ENCODE peak calls at places on chromosomes 16 and 17, in eight cellular contexts. One of them, this sample, is unnamed.

GRCh38 chr17:46167267-46167666 is 26.0 kb downstream of the KANSL1 start:
- DNase-seq in cardiac fibroblast: no peak
- DNase-seq in AG10803: no peak
- DNase-seq in aorta: no peak
- DNase-seq in HAP-1: no peak
- DNase-seq in cardiac muscle cell: peak
- DNase-seq in CD8-positive, alpha-beta T cell: no peak
- DNase-seq in body of pancreas: no peak
- DNase-seq in this sample: no peak

GRCh38 chr16:59210955-59211541 is 476.9 kb upstream of the GOT2 start:
- DNase-seq in cardiac fibroblast: peak
- DNase-seq in AG10803: peak
- DNase-seq in aorta: no peak
- DNase-seq in HAP-1: peak
- DNase-seq in cardiac muscle cell: peak
- DNase-seq in CD8-positive, alpha-beta T cell: no peak
- DNase-seq in body of pancreas: peak
- DNase-seq in this sample: peak

GRCh38 chr17:44758414-44759095 is at the start of gene ADAM11:
- DNase-seq in cardiac fibroblast: no peak
- DNase-seq in AG10803: no peak
- DNase-seq in aorta: peak
- DNase-seq in HAP-1: peak
- DNase-seq in cardiac muscle cell: no peak
- DNase-seq in CD8-positive, alpha-beta T cell: peak
- DNase-seq in body of pancreas: no peak
- DNase-seq in this sample: no peak

GRCh38 chr17:79160980-79161621 is 86.5 kb downstream of the ENGASE start:
- DNase-seq in cardiac fibroblast: peak
- DNase-seq in AG10803: no peak
- DNase-seq in aorta: no peak
- DNase-seq in HAP-1: no peak
- DNase-seq in cardiac muscle cell: peak
- DNase-seq in CD8-positive, alpha-beta T cell: peak
- DNase-seq in body of pancreas: no peak
- DNase-seq in this sample: no peak

GRCh38 chr16:30985401-30986128 is 558 bp downstream of the HSD3B7 start:
- DNase-seq in cardiac fibroblast: no peak
- DNase-seq in AG10803: peak
- DNase-seq in aorta: peak
- DNase-seq in HAP-1: no peak
- DNase-seq in cardiac muscle cell: no peak
- DNase-seq in CD8-positive, alpha-beta T cell: no peak
- DNase-seq in body of pancreas: peak
- DNase-seq in this sample: no peak

GRCh38 chr17:65099941-65100315 is 37.2 kb upstream of the RGS9 start:
- DNase-seq in cardiac fibroblast: peak
- DNase-seq in AG10803: peak
- DNase-seq in aorta: peak
- DNase-seq in HAP-1: no peak
- DNase-seq in cardiac muscle cell: peak
- DNase-seq in CD8-positive, alpha-beta T cell: peak
- DNase-seq in body of pancreas: peak
- DNase-seq in this sample: no peak

GRCh38 chr16:16010194-16010593 is 60.8 kb downstream of the ABCC1 start:
- DNase-seq in cardiac fibroblast: no peak
- DNase-seq in AG10803: no peak
- DNase-seq in aorta: no peak
- DNase-seq in HAP-1: no peak
- DNase-seq in cardiac muscle cell: no peak
- DNase-seq in CD8-positive, alpha-beta T cell: no peak
- DNase-seq in body of pancreas: no peak
- DNase-seq in this sample: no peak

GRCh38 chr17:39165178-39165843 is 650 bp downstream of the ARL5C start:
- DNase-seq in cardiac fibroblast: no peak
- DNase-seq in AG10803: no peak
- DNase-seq in aorta: no peak
- DNase-seq in HAP-1: no peak
- DNase-seq in cardiac muscle cell: no peak
- DNase-seq in CD8-positive, alpha-beta T cell: no peak
- DNase-seq in body of pancreas: peak
- DNase-seq in this sample: no peak

GRCh38 chr17:59406808-59407381 is 75.4 kb downstream of the YPEL2 start:
- DNase-seq in cardiac fibroblast: peak
- DNase-seq in AG10803: peak
- DNase-seq in aorta: no peak
- DNase-seq in HAP-1: no peak
- DNase-seq in cardiac muscle cell: peak
- DNase-seq in CD8-positive, alpha-beta T cell: no peak
- DNase-seq in body of pancreas: peak
- DNase-seq in this sample: peak

GRCh38 chr17:30361766-30362279 is 16.9 kb upstream of the CPD start:
- DNase-seq in cardiac fibroblast: no peak
- DNase-seq in AG10803: no peak
- DNase-seq in aorta: no peak
- DNase-seq in HAP-1: no peak
- DNase-seq in cardiac muscle cell: no peak
- DNase-seq in CD8-positive, alpha-beta T cell: no peak
- DNase-seq in body of pancreas: no peak
- DNase-seq in this sample: no peak

GRCh38 chr16:67683767-67684166 is 17.2 kb downstream of the C16orf86 start:
- DNase-seq in cardiac fibroblast: no peak
- DNase-seq in AG10803: no peak
- DNase-seq in aorta: no peak
- DNase-seq in HAP-1: no peak
- DNase-seq in cardiac muscle cell: no peak
- DNase-seq in CD8-positive, alpha-beta T cell: no peak
- DNase-seq in body of pancreas: no peak
- DNase-seq in this sample: no peak

GRCh38 chr16:629289-630023 is 1.3 kb upstream of the WFIKKN1 start:
- DNase-seq in cardiac fibroblast: no peak
- DNase-seq in AG10803: no peak
- DNase-seq in aorta: no peak
- DNase-seq in HAP-1: no peak
- DNase-seq in cardiac muscle cell: no peak
- DNase-seq in CD8-positive, alpha-beta T cell: no peak
- DNase-seq in body of pancreas: no peak
- DNase-seq in this sample: no peak

GRCh38 chr17:58329035-58329807 is 626 bp upstream of the TSPOAP1 start:
- DNase-seq in cardiac fibroblast: no peak
- DNase-seq in AG10803: no peak
- DNase-seq in aorta: peak
- DNase-seq in HAP-1: peak
- DNase-seq in cardiac muscle cell: no peak
- DNase-seq in CD8-positive, alpha-beta T cell: peak
- DNase-seq in body of pancreas: peak
- DNase-seq in this sample: no peak

GRCh38 chr17:14886200-14886739 is 378.9 kb downstream of the PMP22 start:
- DNase-seq in cardiac fibroblast: peak
- DNase-seq in AG10803: peak
- DNase-seq in aorta: no peak
- DNase-seq in HAP-1: no peak
- DNase-seq in cardiac muscle cell: no peak
- DNase-seq in CD8-positive, alpha-beta T cell: no peak
- DNase-seq in body of pancreas: no peak
- DNase-seq in this sample: no peak

GRCh38 chr17:19996502-19996901 is 12.7 kb upstream of the SPECC1 start:
- DNase-seq in cardiac fibroblast: no peak
- DNase-seq in AG10803: no peak
- DNase-seq in aorta: no peak
- DNase-seq in HAP-1: peak
- DNase-seq in cardiac muscle cell: peak
- DNase-seq in CD8-positive, alpha-beta T cell: no peak
- DNase-seq in body of pancreas: no peak
- DNase-seq in this sample: no peak

GRCh38 chr16:87636741-87637140 is 34.4 kb downstream of the JPH3 start:
- DNase-seq in cardiac fibroblast: no peak
- DNase-seq in AG10803: no peak
- DNase-seq in aorta: no peak
- DNase-seq in HAP-1: no peak
- DNase-seq in cardiac muscle cell: no peak
- DNase-seq in CD8-positive, alpha-beta T cell: no peak
- DNase-seq in body of pancreas: no peak
- DNase-seq in this sample: no peak

GRCh38 chr16:15958703-15959348 is 9.4 kb downstream of the ABCC1 start:
- DNase-seq in cardiac fibroblast: no peak
- DNase-seq in AG10803: no peak
- DNase-seq in aorta: peak
- DNase-seq in HAP-1: no peak
- DNase-seq in cardiac muscle cell: no peak
- DNase-seq in CD8-positive, alpha-beta T cell: peak
- DNase-seq in body of pancreas: no peak
- DNase-seq in this sample: no peak

GRCh38 chr17:78883533-78884131 is 19.4 kb downstream of the CEP295NL start:
- DNase-seq in cardiac fibroblast: peak
- DNase-seq in AG10803: peak
- DNase-seq in aorta: peak
- DNase-seq in HAP-1: peak
- DNase-seq in cardiac muscle cell: peak
- DNase-seq in CD8-positive, alpha-beta T cell: no peak
- DNase-seq in body of pancreas: peak
- DNase-seq in this sample: peak

GRCh38 chr17:7841309-7841621 is 7.2 kb downstream of the KDM6B start:
- DNase-seq in cardiac fibroblast: no peak
- DNase-seq in AG10803: no peak
- DNase-seq in aorta: no peak
- DNase-seq in HAP-1: no peak
- DNase-seq in cardiac muscle cell: no peak
- DNase-seq in CD8-positive, alpha-beta T cell: no peak
- DNase-seq in body of pancreas: no peak
- DNase-seq in this sample: no peak

GRCh38 chr16:88882358-88883030 is 16.0 kb upstream of the PABPN1L start:
- DNase-seq in cardiac fibroblast: no peak
- DNase-seq in AG10803: no peak
- DNase-seq in aorta: no peak
- DNase-seq in HAP-1: peak
- DNase-seq in cardiac muscle cell: no peak
- DNase-seq in CD8-positive, alpha-beta T cell: no peak
- DNase-seq in body of pancreas: peak
- DNase-seq in this sample: no peak

GRCh38 chr16:86176462-86176861 is 277.5 kb downstream of the IRF8 start:
- DNase-seq in cardiac fibroblast: no peak
- DNase-seq in AG10803: no peak
- DNase-seq in aorta: no peak
- DNase-seq in HAP-1: no peak
- DNase-seq in cardiac muscle cell: no peak
- DNase-seq in CD8-positive, alpha-beta T cell: no peak
- DNase-seq in body of pancreas: no peak
- DNase-seq in this sample: no peak

GRCh38 chr17:3798273-3799180 is 2.5 kb downstream of the ITGAE start:
- DNase-seq in cardiac fibroblast: peak
- DNase-seq in AG10803: no peak
- DNase-seq in aorta: peak
- DNase-seq in HAP-1: no peak
- DNase-seq in cardiac muscle cell: peak
- DNase-seq in CD8-positive, alpha-beta T cell: no peak
- DNase-seq in body of pancreas: no peak
- DNase-seq in this sample: no peak

GRCh38 chr17:6752068-6752909 is 3.6 kb upstream of the XAF1 start:
- DNase-seq in cardiac fibroblast: peak
- DNase-seq in AG10803: peak
- DNase-seq in aorta: no peak
- DNase-seq in HAP-1: no peak
- DNase-seq in cardiac muscle cell: peak
- DNase-seq in CD8-positive, alpha-beta T cell: no peak
- DNase-seq in body of pancreas: peak
- DNase-seq in this sample: peak
- H3K4me3 ChIP-seq in cardiac fibroblast: no peak
- H3K4me3 ChIP-seq in AG10803: peak
- H3K4me3 ChIP-seq in aorta: no peak
- H3K4me3 ChIP-seq in HAP-1: no peak
- H3K4me3 ChIP-seq in cardiac muscle cell: no peak
- H3K4me3 ChIP-seq in CD8-positive, alpha-beta T cell: no peak
- H3K4me3 ChIP-seq in body of pancreas: no peak
- H3K4me3 ChIP-seq in this sample: no peak

DNA sequence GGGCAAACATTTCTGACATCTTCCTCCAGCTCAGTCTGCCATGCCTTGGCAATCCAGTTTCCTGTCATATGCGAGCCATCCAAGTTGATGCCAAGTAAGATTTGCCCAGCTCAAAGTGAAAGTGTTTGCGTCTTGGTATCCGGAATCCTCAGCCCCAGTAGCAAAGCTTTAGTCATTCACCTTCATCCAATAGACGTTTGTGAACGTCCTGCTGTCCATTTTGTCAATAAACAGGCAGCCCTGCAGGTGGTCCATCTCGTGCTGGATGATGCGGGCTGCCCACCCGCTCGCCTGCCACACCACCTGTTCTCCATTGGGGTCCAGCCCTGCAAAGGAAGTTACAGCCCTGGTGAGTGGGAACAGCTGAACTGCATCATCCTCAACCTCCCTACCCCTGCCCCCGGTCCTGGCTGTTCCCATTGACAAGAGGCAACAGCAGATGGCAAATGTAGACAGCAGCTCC is 1.5 kb downstream of the PDF start:
- DNase-seq in cardiac fibroblast: no peak
- DNase-seq in AG10803: peak
- DNase-seq in aorta: peak
- DNase-seq in HAP-1: no peak
- DNase-seq in cardiac muscle cell: no peak
- DNase-seq in CD8-positive, alpha-beta T cell: no peak
- DNase-seq in body of pancreas: no peak
- DNase-seq in this sample: peak
- H3K4me3 ChIP-seq in cardiac fibroblast: no peak
- H3K4me3 ChIP-seq in AG10803: peak
- H3K4me3 ChIP-seq in aorta: no peak
- H3K4me3 ChIP-seq in HAP-1: peak
- H3K4me3 ChIP-seq in cardiac muscle cell: no peak
- H3K4me3 ChIP-seq in CD8-positive, alpha-beta T cell: peak
- H3K4me3 ChIP-seq in body of pancreas: no peak
- H3K4me3 ChIP-seq in this sample: peak

GRCh38 chr17:31561469-31562412 is 170.3 kb downstream of the RAB11FIP4 start:
- DNase-seq in cardiac fibroblast: peak
- DNase-seq in AG10803: peak
- DNase-seq in aorta: no peak
- DNase-seq in HAP-1: no peak
- DNase-seq in cardiac muscle cell: no peak
- DNase-seq in CD8-positive, alpha-beta T cell: no peak
- DNase-seq in body of pancreas: no peak
- DNase-seq in this sample: no peak
- H3K4me3 ChIP-seq in cardiac fibroblast: peak
- H3K4me3 ChIP-seq in AG10803: peak
- H3K4me3 ChIP-seq in aorta: peak
- H3K4me3 ChIP-seq in HAP-1: no peak
- H3K4me3 ChIP-seq in cardiac muscle cell: no peak
- H3K4me3 ChIP-seq in CD8-positive, alpha-beta T cell: no peak
- H3K4me3 ChIP-seq in body of pancreas: no peak
- H3K4me3 ChIP-seq in this sample: peak

DNA sequence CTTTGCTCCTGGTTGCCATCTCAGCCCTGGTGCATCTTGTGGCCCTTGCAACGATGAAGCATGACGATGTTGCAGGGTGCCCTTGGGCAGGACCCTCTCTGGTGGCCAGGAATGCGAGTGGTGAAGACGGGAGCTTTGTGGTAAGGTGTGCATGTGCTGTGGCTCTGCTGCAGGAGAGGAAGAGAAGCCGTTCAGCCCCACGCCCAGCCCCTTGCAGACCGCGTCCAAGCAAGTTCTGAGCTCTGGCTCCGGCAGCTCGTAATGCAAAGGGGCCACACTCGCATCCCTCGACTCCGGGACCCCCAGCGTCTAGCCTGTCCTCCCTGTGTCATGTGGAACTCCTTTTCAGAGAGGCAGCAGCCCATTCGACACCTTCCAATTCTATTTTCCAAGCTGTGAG is 21.0 kb upstream of the KCNG4 start:
- DNase-seq in cardiac fibroblast: no peak
- DNase-seq in AG10803: no peak
- DNase-seq in aorta: peak
- DNase-seq in HAP-1: no peak
- DNase-seq in cardiac muscle cell: no peak
- DNase-seq in CD8-positive, alpha-beta T cell: no peak
- DNase-seq in body of pancreas: no peak
- DNase-seq in this sample: no peak
- H3K4me3 ChIP-seq in cardiac fibroblast: no peak
- H3K4me3 ChIP-seq in AG10803: no peak
- H3K4me3 ChIP-seq in aorta: no peak
- H3K4me3 ChIP-seq in HAP-1: no peak
- H3K4me3 ChIP-seq in cardiac muscle cell: no peak
- H3K4me3 ChIP-seq in CD8-positive, alpha-beta T cell: no peak
- H3K4me3 ChIP-seq in body of pancreas: no peak
- H3K4me3 ChIP-seq in this sample: no peak